ENCODE peak calls at places on chromosomes 12 and 14, in five cellular contexts. M is body of pancreas, Q is IMR-90, T is stomach, V is HCT116. I is an unnamed sample. For H3K9me3, the result is how much of the 10 kb centered on the place peaks cover.

GRCh38 chr12:52577316-52577715 is 3.7 kb upstream of the KRT74 start:
- DNase-seq in M (no peak), Q (no peak), T (no peak), V (no peak), I (no peak)

GRCh38 chr14:68621400-68622365 is 171.2 kb downstream of the ZFP36L1 start:
- DNase-seq in M (no peak), Q (peak), T (no peak), V (no peak), I (no peak)

GRCh38 chr12:13173537-13173936 is 23.0 kb upstream of the EMP1 start:
- DNase-seq in M (peak), Q (peak), T (peak), V (peak), I (no peak)

GRCh38 chr12:57899010-57899662 is 42.2 kb upstream of the ATP23 start:
- DNase-seq in M (peak), Q (peak), T (peak), V (no peak), I (peak)

GRCh38 chr14:30994681-30995620 is 30.5 kb upstream of the AP4S1 start:
- DNase-seq in M (no peak), Q (peak), T (no peak), V (no peak), I (no peak)

GRCh38 chr12:39632670-39633069 is 13.1 kb upstream of the ABCD2 start:
- DNase-seq in M (no peak), Q (no peak), T (no peak), V (no peak), I (no peak)

GRCh38 chr12:106693421-106693820 is 81.1 kb upstream of the RIC8B start:
- DNase-seq in M (no peak), Q (no peak), T (no peak), V (no peak), I (no peak)

GRCh38 chr14:91996951-91997371 is 42.9 kb downstream of the TRIP11 start:
- DNase-seq in M (peak), Q (peak), T (no peak), V (peak), I (no peak)

GRCh38 chr12:46370792-46371717 is 1.5 kb downstream of the SLC38A2 start:
- DNase-seq in M (peak), Q (peak), T (peak), V (no peak), I (peak)

GRCh38 chr14:65302571-65303184 is 109.9 kb upstream of the FUT8 start:
- DNase-seq in M (peak), Q (no peak), T (peak), V (no peak), I (no peak)

GRCh38 chr12:67646775-67647174 is 1.8 kb upstream of the DYRK2 start:
- DNase-seq in M (no peak), Q (no peak), T (no peak), V (no peak), I (no peak)

GRCh38 chr14:58746261-58746660 is 108.5 kb downstream of the DACT1 start:
- DNase-seq in M (peak), Q (peak), T (no peak), V (peak), I (peak)

GRCh38 chr14:81829447-81829846 is 295.8 kb upstream of the SEL1L start:
- DNase-seq in M (no peak), Q (no peak), T (no peak), V (no peak), I (no peak)

GRCh38 chr14:35240233-35240632 is 51.9 kb upstream of the PSMA6 start:
- DNase-seq in M (no peak), Q (no peak), T (no peak), V (no peak), I (no peak)

GRCh38 chr14:92675421-92675820 is 73.0 kb downstream of the LGMN start:
- DNase-seq in M (no peak), Q (no peak), T (no peak), V (no peak), I (no peak)

GRCh38 chr12:93484315-93484981 is 17.1 kb downstream of the MRPL42 start:
- DNase-seq in M (no peak), Q (peak), T (no peak), V (no peak), I (no peak)

GRCh38 chr14:75343914-75344313 is 65.3 kb downstream of the FOS start:
- DNase-seq in M (no peak), Q (no peak), T (no peak), V (no peak), I (no peak)

GRCh38 chr12:69290545-69291277 is 51.3 kb downstream of the CPSF6 start:
- DNase-seq in M (peak), Q (peak), T (peak), V (peak), I (peak)

GRCh38 chr12:95784286-95784685 is 6.3 kb downstream of the NTN4 start:
- DNase-seq in M (no peak), Q (peak), T (no peak), V (no peak), I (no peak)

GRCh38 chr12:51949342-51950030 is 2.0 kb upstream of the ACVR1B start:
- DNase-seq in M (no peak), Q (no peak), T (no peak), V (no peak), I (no peak)

GRCh38 chr12:3574986-3575385 is 84.0 kb downstream of the PRMT8 start:
- DNase-seq in M (no peak), Q (no peak), T (no peak), V (no peak), I (no peak)

GRCh38 chr12:54300732-54301427 is at the start of gene NFE2:
- DNase-seq in M (peak), Q (peak), T (peak), V (no peak), I (peak)

GRCh38 chr12:60148109-60148508 is 552.3 kb downstream of the SLC16A7 start:
- DNase-seq in M (peak), Q (peak), T (no peak), V (no peak), I (no peak)

GRCh38 chr12:106873983-106874382 is 81.7 kb upstream of the TMEM263 start:
- DNase-seq in M (no peak), Q (no peak), T (no peak), V (no peak), I (no peak)

GRCh38 chr12:5433081-5433839 is 1.4 kb downstream of the NTF3 start:
- DNase-seq in M (no peak), Q (peak), T (no peak), V (no peak), I (no peak)

DNA sequence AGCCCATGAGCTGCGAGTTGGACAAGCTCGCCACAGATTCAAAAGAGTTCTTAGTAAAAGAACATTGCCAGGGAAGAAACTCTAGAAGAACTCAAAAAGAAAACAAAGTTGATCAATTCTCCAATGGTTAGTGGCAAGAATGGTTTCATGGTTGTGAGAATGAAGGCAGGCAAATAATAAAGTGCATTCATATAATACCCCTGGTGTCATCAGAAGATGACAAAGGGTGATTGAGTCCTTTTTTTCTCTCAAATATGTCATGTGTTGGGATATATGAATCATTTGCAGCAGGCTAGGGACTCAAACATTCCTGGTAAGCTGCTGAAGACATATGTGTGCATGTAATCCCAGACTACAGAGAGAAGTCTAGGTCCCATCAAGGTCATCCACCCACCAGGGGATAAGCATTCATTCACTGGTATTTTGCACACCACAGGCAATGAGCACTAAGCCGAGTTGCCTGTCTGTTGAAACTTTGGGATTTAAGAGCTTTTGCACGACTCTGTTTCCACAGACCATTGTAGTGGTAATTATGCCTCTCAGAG is 82.4 kb upstream of the MYF6 start:
- DNase-seq in M (no peak), Q (no peak), T (no peak), V (no peak), I (no peak)
- H3K27ac ChIP-seq in M (no peak), Q (no peak), T (no peak), V (no peak), I (no peak)

GRCh38 chr12:83389237-83389996 is 702.7 kb downstream of the TMTC2 start:
- DNase-seq in M (peak), Q (no peak), T (no peak), V (peak), I (peak)

GRCh38 chr12:83388551-83388950 is 701.8 kb downstream of the TMTC2 start:
- DNase-seq in M (no peak), Q (no peak), T (no peak), V (no peak), I (no peak)

DNA sequence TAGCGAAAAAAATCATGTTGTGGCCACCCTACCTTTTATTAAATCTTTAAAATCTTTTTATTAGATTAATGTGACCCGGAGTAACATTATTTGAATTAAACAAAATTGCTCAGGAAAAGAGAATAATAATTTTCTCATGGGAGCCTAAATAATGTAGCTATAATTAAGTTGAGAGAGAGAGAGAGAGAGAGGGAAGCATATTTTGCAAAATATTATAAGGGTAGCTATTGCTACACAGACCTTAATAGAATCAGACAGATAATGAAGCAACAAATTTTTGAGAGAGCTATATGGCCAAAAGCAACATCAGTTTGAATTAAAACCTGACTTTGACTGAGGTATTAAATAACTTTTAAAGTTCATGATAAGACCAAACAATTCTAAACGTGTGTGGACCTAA is 703.5 kb downstream of the TMTC2 start:
- DNase-seq in M (no peak), Q (no peak), T (no peak), V (no peak), I (no peak)
- H3K9me3 ChIP-seq in M (under half), Q (under half), T (under half), V (under half), I (under half)

GRCh38 chr12:128791395-128792322 is 32.1 kb downstream of the SLC15A4 start:
- DNase-seq in M (no peak), Q (peak), T (no peak), V (no peak), I (no peak)
- TF ChIP-seq POLR2A in M (no peak), Q (no peak), T (no peak), V (no peak), I (no peak)

GRCh38 chr12:114670257-114670955 is 13.6 kb downstream of the TBX3 start:
- DNase-seq in M (no peak), Q (no peak), T (no peak), V (no peak), I (no peak)
- H3K27ac ChIP-seq in M (no peak), Q (peak), T (peak), V (no peak), I (peak)

I was measured in prostate gland.